ENCODE peak calls at places on chromosomes 6 and 20, in four cellular contexts. R is bronchial epithelial cell, M is PC-3, K is GM23338. Z is an unnamed sample. For H3K27me3, the result is how much of the 10 kb centered on the place peaks cover.

GRCh38 chr6:84825461-84825860 is 61.1 kb upstream of the TBX18 start:
- DNase-seq in M (peak), K (no peak), R (peak), Z (peak)

GRCh38 chr20:33076662-33077398 is 2.6 kb upstream of the BPIFB4 start:
- DNase-seq in K (peak), R (peak), M (peak), Z (no peak)

GRCh38 chr6:34242252-34243130 is 5.8 kb downstream of the HMGA1 start:
- DNase-seq in R (no peak), M (peak), K (no peak), Z (no peak)

GRCh38 chr6:131950767-131951575 is at the start of gene CCN2:
- DNase-seq in R (peak), M (peak), K (peak), Z (peak)

GRCh38 chr6:79296211-79296610 is 61.7 kb upstream of the HMGN3 start:
- DNase-seq in R (peak), K (no peak), M (peak), Z (no peak)

GRCh38 chr6:39927159-39927558 is 7.1 kb downstream of the MOCS1 start:
- DNase-seq in M (peak), R (peak), K (no peak), Z (peak)

GRCh38 chr6:53461041-53461656 is 83.8 kb downstream of the GCLC start:
- DNase-seq in K (no peak), M (no peak), R (no peak), Z (no peak)

GRCh38 chr6:49336514-49337131 is 126.4 kb downstream of the MMUT start:
- DNase-seq in R (peak), M (no peak), K (peak), Z (peak)

GRCh38 chr6:142300758-142301251 is 1.0 kb upstream of the ADGRG6 start:
- DNase-seq in K (no peak), R (peak), M (peak), Z (peak)

GRCh38 chr6:97947841-97948240 is 664.8 kb upstream of the MMS22L start:
- DNase-seq in R (peak), M (peak), K (no peak), Z (peak)

GRCh38 chr6:17666646-17667045 is 40.1 kb downstream of the NUP153 start:
- DNase-seq in R (no peak), K (no peak), M (no peak), Z (no peak)

GRCh38 chr6:29995346-29995777 is 53.0 kb downstream of the HLA-A start:
- DNase-seq in M (peak), R (peak), K (no peak), Z (no peak)

GRCh38 chr20:41265931-41266330 is 51.6 kb downstream of the ZHX3 start:
- DNase-seq in M (no peak), K (no peak), R (no peak), Z (no peak)

GRCh38 chr20:19947611-19948264 is 69.4 kb upstream of the NAA20 start:
- DNase-seq in K (peak), R (peak), M (peak), Z (peak)

GRCh38 chr6:149941583-149942460 is at the start of gene ULBP2:
- DNase-seq in M (peak), R (peak), K (peak), Z (peak)

GRCh38 chr6:123085403-123085802 is 89.4 kb downstream of the CLVS2 start:
- DNase-seq in K (no peak), M (no peak), R (no peak), Z (no peak)

GRCh38 chr6:97842536-97842935 is 559.5 kb upstream of the MMS22L start:
- DNase-seq in M (no peak), R (no peak), K (no peak), Z (no peak)

GRCh38 chr6:135067891-135068290 is 13.3 kb upstream of the HBS1L start:
- DNase-seq in K (no peak), M (no peak), R (no peak), Z (no peak)

GRCh38 chr6:126040826-126041225 is 54.5 kb downstream of the TRMT11 start:
- DNase-seq in M (peak), R (peak), K (no peak), Z (peak)

DNA sequence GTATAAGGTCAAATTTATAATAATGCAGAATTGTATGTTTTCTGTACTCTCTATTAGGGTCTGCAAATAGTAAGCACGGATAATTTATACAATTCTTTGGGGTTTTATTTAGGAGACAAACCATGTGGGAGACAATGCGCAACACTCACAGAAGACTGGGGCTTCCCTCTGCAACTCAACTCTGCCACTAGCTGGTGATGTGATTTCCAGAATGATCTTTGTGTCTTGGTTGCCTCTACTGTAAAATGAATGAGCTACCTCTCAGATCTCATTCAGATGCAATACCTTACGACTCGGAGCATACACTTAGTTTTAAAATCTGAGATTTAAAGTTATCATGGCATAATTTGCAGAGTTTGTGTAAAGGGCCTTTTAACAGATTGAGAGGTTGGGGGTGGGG is 6.4 kb downstream of the MAN1A1 start:
- DNase-seq in M (no peak), K (no peak), R (no peak), Z (no peak)
- TF ChIP-seq CTCF in M (no peak), K (no peak), R (no peak), Z (peak)

GRCh38 chr6:27694547-27694874 is 217.7 kb downstream of the OR2B2 start:
- DNase-seq in R (no peak), K (no peak), M (no peak), Z (no peak)
- H3K27me3 ChIP-seq in R (under half), K (under half), M (under half), Z (under half)

GRCh38 chr20:43243672-43244269 is 54.1 kb upstream of the PTPRT start:
- DNase-seq in R (no peak), K (no peak), M (peak), Z (no peak)
- TF ChIP-seq CTCF in R (no peak), K (no peak), M (peak), Z (no peak)

GRCh38 chr20:48165401-48165685 is 380.1 kb upstream of the SULF2 start:
- DNase-seq in K (no peak), M (no peak), R (no peak), Z (no peak)
- H3K27me3 ChIP-seq in K (under half), M (under half), R (under half), Z (under half)